ENCODE peak calls at places on chromosome 2, in ten cellular contexts. One of them, this sample, is unnamed.

GRCh38 chr2:195343540-195343939 is 313.5 kb upstream of the SLC39A10 start:
- DNase-seq in coronary artery: no peak
- DNase-seq in A549: no peak
- DNase-seq in stimulated activated naive CD4-positive, alpha-beta T cell: no peak
- DNase-seq in AG09319: no peak
- DNase-seq in A673: no peak
- DNase-seq in astrocyte: no peak
- DNase-seq in NCI-H510A: no peak
- DNase-seq in cerebellar cortex: no peak
- DNase-seq in cerebellum: no peak
- DNase-seq in this sample: no peak

GRCh38 chr2:199443589-199444130 is 14.1 kb downstream of the SATB2 start:
- DNase-seq in cerebellar cortex: no peak
- DNase-seq in astrocyte: no peak
- DNase-seq in stimulated activated naive CD4-positive, alpha-beta T cell: no peak
- DNase-seq in A673: no peak
- DNase-seq in A549: no peak
- DNase-seq in coronary artery: no peak
- DNase-seq in NCI-H510A: no peak
- DNase-seq in AG09319: no peak
- DNase-seq in cerebellum: no peak
- DNase-seq in this sample: no peak

GRCh38 chr2:174748948-174749347 is 15.3 kb downstream of the CHRNA1 start:
- DNase-seq in cerebellar cortex: peak; percentile 76
- DNase-seq in coronary artery: no peak
- DNase-seq in NCI-H510A: peak; percentile 51
- DNase-seq in A673: peak; percentile 62
- DNase-seq in stimulated activated naive CD4-positive, alpha-beta T cell: peak; percentile 39
- DNase-seq in astrocyte: peak; percentile 22
- DNase-seq in A549: peak; percentile 57
- DNase-seq in cerebellum: peak; percentile 61
- DNase-seq in AG09319: no peak
- DNase-seq in this sample: peak; percentile 59

GRCh38 chr2:134522856-134523460 is 195.8 kb downstream of the TMEM163 start:
- DNase-seq in A673: no peak
- DNase-seq in stimulated activated naive CD4-positive, alpha-beta T cell: no peak
- DNase-seq in cerebellar cortex: peak; percentile 78
- DNase-seq in AG09319: no peak
- DNase-seq in NCI-H510A: no peak
- DNase-seq in cerebellum: peak; percentile 52
- DNase-seq in astrocyte: no peak
- DNase-seq in coronary artery: no peak
- DNase-seq in A549: no peak
- DNase-seq in this sample: no peak

GRCh38 chr2:232528746-232529445 is 2.9 kb downstream of the CHRND start:
- DNase-seq in cerebellum: no peak
- DNase-seq in astrocyte: no peak
- DNase-seq in A673: no peak
- DNase-seq in coronary artery: no peak
- DNase-seq in stimulated activated naive CD4-positive, alpha-beta T cell: no peak
- DNase-seq in cerebellar cortex: no peak
- DNase-seq in A549: no peak
- DNase-seq in NCI-H510A: no peak
- DNase-seq in AG09319: no peak
- DNase-seq in this sample: no peak

GRCh38 chr2:94870392-94871225 is 621 bp upstream of the TEKT4 start:
- DNase-seq in stimulated activated naive CD4-positive, alpha-beta T cell: no peak
- DNase-seq in NCI-H510A: no peak
- DNase-seq in cerebellum: no peak
- DNase-seq in coronary artery: no peak
- DNase-seq in astrocyte: no peak
- DNase-seq in cerebellar cortex: peak; percentile 3
- DNase-seq in A549: no peak
- DNase-seq in A673: peak; percentile 25
- DNase-seq in AG09319: no peak
- DNase-seq in this sample: no peak

GRCh38 chr2:118852605-118853128 is 5.2 kb upstream of the EN1 start:
- DNase-seq in NCI-H510A: no peak
- DNase-seq in cerebellar cortex: no peak
- DNase-seq in astrocyte: no peak
- DNase-seq in A549: no peak
- DNase-seq in AG09319: no peak
- DNase-seq in cerebellum: no peak
- DNase-seq in coronary artery: no peak
- DNase-seq in A673: no peak
- DNase-seq in stimulated activated naive CD4-positive, alpha-beta T cell: no peak
- DNase-seq in this sample: no peak

GRCh38 chr2:10242998-10243925 is 59.4 kb upstream of the HPCAL1 start:
- DNase-seq in cerebellum: no peak
- DNase-seq in A549: no peak
- DNase-seq in astrocyte: no peak
- DNase-seq in coronary artery: no peak
- DNase-seq in A673: peak; percentile 17
- DNase-seq in cerebellar cortex: no peak
- DNase-seq in stimulated activated naive CD4-positive, alpha-beta T cell: no peak
- DNase-seq in NCI-H510A: no peak
- DNase-seq in AG09319: no peak
- DNase-seq in this sample: no peak

GRCh38 chr2:67564626-67565025 is 167.5 kb downstream of the ETAA1 start:
- DNase-seq in stimulated activated naive CD4-positive, alpha-beta T cell: no peak
- DNase-seq in AG09319: no peak
- DNase-seq in A549: no peak
- DNase-seq in A673: no peak
- DNase-seq in coronary artery: no peak
- DNase-seq in cerebellar cortex: no peak
- DNase-seq in NCI-H510A: no peak
- DNase-seq in astrocyte: no peak
- DNase-seq in cerebellum: no peak
- DNase-seq in this sample: no peak

GRCh38 chr2:137957033-137957432 is 7.2 kb upstream of the HNMT start:
- DNase-seq in AG09319: peak; percentile 75
- DNase-seq in A549: no peak
- DNase-seq in astrocyte: peak; percentile 95
- DNase-seq in stimulated activated naive CD4-positive, alpha-beta T cell: no peak
- DNase-seq in cerebellum: no peak
- DNase-seq in cerebellar cortex: no peak
- DNase-seq in NCI-H510A: no peak
- DNase-seq in coronary artery: no peak
- DNase-seq in A673: no peak
- DNase-seq in this sample: no peak

GRCh38 chr2:84944257-84944909 is 26.6 kb upstream of the KCMF1 start:
- DNase-seq in astrocyte: no peak
- DNase-seq in coronary artery: no peak
- DNase-seq in cerebellum: no peak
- DNase-seq in A673: no peak
- DNase-seq in AG09319: no peak
- DNase-seq in NCI-H510A: no peak
- DNase-seq in stimulated activated naive CD4-positive, alpha-beta T cell: no peak
- DNase-seq in A549: no peak
- DNase-seq in cerebellar cortex: no peak
- DNase-seq in this sample: no peak

GRCh38 chr2:140539506-140539905 is 1591.3 kb downstream of the LRP1B start:
- DNase-seq in cerebellar cortex: no peak
- DNase-seq in AG09319: no peak
- DNase-seq in coronary artery: no peak
- DNase-seq in astrocyte: peak; percentile 1
- DNase-seq in stimulated activated naive CD4-positive, alpha-beta T cell: no peak
- DNase-seq in A549: no peak
- DNase-seq in A673: no peak
- DNase-seq in cerebellum: no peak
- DNase-seq in NCI-H510A: no peak
- DNase-seq in this sample: no peak

GRCh38 chr2:24203029-24203786 is 28.4 kb downstream of the FAM228A start:
- DNase-seq in AG09319: no peak
- DNase-seq in coronary artery: no peak
- DNase-seq in astrocyte: no peak
- DNase-seq in cerebellar cortex: no peak
- DNase-seq in stimulated activated naive CD4-positive, alpha-beta T cell: no peak
- DNase-seq in A673: no peak
- DNase-seq in A549: no peak
- DNase-seq in NCI-H510A: no peak
- DNase-seq in cerebellum: no peak
- DNase-seq in this sample: no peak

GRCh38 chr2:135775420-135775819 is 33.8 kb downstream of the UBXN4 start:
- DNase-seq in cerebellum: no peak
- DNase-seq in astrocyte: no peak
- DNase-seq in AG09319: peak; percentile 40
- DNase-seq in coronary artery: no peak
- DNase-seq in NCI-H510A: no peak
- DNase-seq in A549: no peak
- DNase-seq in cerebellar cortex: no peak
- DNase-seq in A673: no peak
- DNase-seq in stimulated activated naive CD4-positive, alpha-beta T cell: no peak
- DNase-seq in this sample: no peak

GRCh38 chr2:36659872-36660312 is 36.6 kb upstream of the VIT start:
- DNase-seq in AG09319: no peak
- DNase-seq in cerebellar cortex: no peak
- DNase-seq in A549: no peak
- DNase-seq in NCI-H510A: no peak
- DNase-seq in A673: no peak
- DNase-seq in astrocyte: peak; percentile 59
- DNase-seq in coronary artery: no peak
- DNase-seq in cerebellum: no peak
- DNase-seq in stimulated activated naive CD4-positive, alpha-beta T cell: no peak
- DNase-seq in this sample: no peak

GRCh38 chr2:11375025-11375688 is 30.7 kb upstream of the ROCK2 start:
- DNase-seq in cerebellar cortex: peak; percentile 76
- DNase-seq in A673: no peak
- DNase-seq in NCI-H510A: no peak
- DNase-seq in stimulated activated naive CD4-positive, alpha-beta T cell: no peak
- DNase-seq in A549: no peak
- DNase-seq in coronary artery: no peak
- DNase-seq in astrocyte: no peak
- DNase-seq in cerebellum: no peak
- DNase-seq in AG09319: no peak
- DNase-seq in this sample: no peak

GRCh38 chr2:71600572-71600971 is 147.2 kb downstream of the DYSF start:
- DNase-seq in AG09319: no peak
- DNase-seq in cerebellum: no peak
- DNase-seq in astrocyte: no peak
- DNase-seq in NCI-H510A: no peak
- DNase-seq in cerebellar cortex: no peak
- DNase-seq in stimulated activated naive CD4-positive, alpha-beta T cell: no peak
- DNase-seq in A673: no peak
- DNase-seq in coronary artery: no peak
- DNase-seq in A549: no peak
- DNase-seq in this sample: no peak

GRCh38 chr2:42367835-42368234 is 6.8 kb upstream of the COX7A2L start:
- DNase-seq in coronary artery: no peak
- DNase-seq in cerebellum: peak; percentile 13
- DNase-seq in cerebellar cortex: peak; percentile 61
- DNase-seq in AG09319: no peak
- DNase-seq in stimulated activated naive CD4-positive, alpha-beta T cell: no peak
- DNase-seq in astrocyte: no peak
- DNase-seq in NCI-H510A: no peak
- DNase-seq in A673: no peak
- DNase-seq in A549: no peak
- DNase-seq in this sample: no peak

GRCh38 chr2:221254281-221254680 is 317.8 kb downstream of the EPHA4 start:
- DNase-seq in cerebellar cortex: no peak
- DNase-seq in coronary artery: no peak
- DNase-seq in AG09319: no peak
- DNase-seq in NCI-H510A: peak; percentile 50
- DNase-seq in A549: no peak
- DNase-seq in A673: no peak
- DNase-seq in stimulated activated naive CD4-positive, alpha-beta T cell: no peak
- DNase-seq in astrocyte: no peak
- DNase-seq in cerebellum: no peak
- DNase-seq in this sample: no peak

GRCh38 chr2:102753563-102754159 is 8.2 kb upstream of the TMEM182 start:
- DNase-seq in NCI-H510A: peak; percentile 2
- DNase-seq in astrocyte: peak; percentile 38
- DNase-seq in cerebellar cortex: peak; percentile 82
- DNase-seq in A673: peak; percentile 75
- DNase-seq in stimulated activated naive CD4-positive, alpha-beta T cell: no peak
- DNase-seq in AG09319: no peak
- DNase-seq in A549: peak; percentile 15
- DNase-seq in cerebellum: peak; percentile 66
- DNase-seq in coronary artery: no peak
- DNase-seq in this sample: no peak

GRCh38 chr2:69969991-69970390 is 8.6 kb upstream of the ASPRV1 start:
- DNase-seq in coronary artery: no peak
- DNase-seq in A673: no peak
- DNase-seq in A549: no peak
- DNase-seq in astrocyte: no peak
- DNase-seq in AG09319: no peak
- DNase-seq in cerebellar cortex: no peak
- DNase-seq in stimulated activated naive CD4-positive, alpha-beta T cell: no peak
- DNase-seq in NCI-H510A: no peak
- DNase-seq in cerebellum: no peak
- DNase-seq in this sample: no peak

GRCh38 chr2:193695367-193695766 is 1500.6 kb upstream of the TMEFF2 start:
- DNase-seq in coronary artery: no peak
- DNase-seq in cerebellar cortex: peak; percentile 46
- DNase-seq in AG09319: no peak
- DNase-seq in cerebellum: peak; percentile 7
- DNase-seq in astrocyte: peak; percentile 6
- DNase-seq in NCI-H510A: peak; percentile 16
- DNase-seq in stimulated activated naive CD4-positive, alpha-beta T cell: no peak
- DNase-seq in A673: peak; percentile 60
- DNase-seq in A549: no peak
- DNase-seq in this sample: no peak

GRCh38 chr2:236366049-236366387 is 101.8 kb upstream of the ASB18 start:
- DNase-seq in NCI-H510A: no peak
- DNase-seq in cerebellum: no peak
- DNase-seq in stimulated activated naive CD4-positive, alpha-beta T cell: no peak
- DNase-seq in AG09319: no peak
- DNase-seq in A673: no peak
- DNase-seq in cerebellar cortex: no peak
- DNase-seq in coronary artery: no peak
- DNase-seq in A549: no peak
- DNase-seq in astrocyte: no peak
- DNase-seq in this sample: no peak

GRCh38 chr2:10412380-10412779 is 35.7 kb downstream of the ODC1 start:
- DNase-seq in stimulated activated naive CD4-positive, alpha-beta T cell: no peak
- DNase-seq in astrocyte: no peak
- DNase-seq in AG09319: no peak
- DNase-seq in cerebellar cortex: peak; percentile 74
- DNase-seq in A673: peak; percentile 59
- DNase-seq in NCI-H510A: no peak
- DNase-seq in A549: no peak
- DNase-seq in cerebellum: peak; percentile 66
- DNase-seq in coronary artery: no peak
- DNase-seq in this sample: no peak

GRCh38 chr2:20015482-20016083 is 3.1 kb upstream of the MATN3 start:
- DNase-seq in A549: peak; percentile 40
- DNase-seq in stimulated activated naive CD4-positive, alpha-beta T cell: no peak
- DNase-seq in NCI-H510A: peak; percentile 17
- DNase-seq in astrocyte: peak; percentile 16
- DNase-seq in coronary artery: no peak
- DNase-seq in AG09319: peak; percentile 28
- DNase-seq in cerebellum: peak; percentile 63
- DNase-seq in A673: peak; percentile 79
- DNase-seq in cerebellar cortex: peak; percentile 70
- DNase-seq in this sample: no peak

GRCh38 chr2:85792783-85793441 is 39.1 kb downstream of the ATOH8 start:
- DNase-seq in cerebellar cortex: peak; percentile 27
- DNase-seq in NCI-H510A: no peak
- DNase-seq in cerebellum: peak; percentile 25
- DNase-seq in AG09319: no peak
- DNase-seq in A549: peak; percentile 48
- DNase-seq in coronary artery: no peak
- DNase-seq in A673: peak; percentile 40
- DNase-seq in astrocyte: peak; percentile 58
- DNase-seq in stimulated activated naive CD4-positive, alpha-beta T cell: no peak
- DNase-seq in this sample: no peak

GRCh38 chr2:10245661-10246060 is 57.0 kb upstream of the HPCAL1 start:
- DNase-seq in stimulated activated naive CD4-positive, alpha-beta T cell: no peak
- DNase-seq in NCI-H510A: no peak
- DNase-seq in A673: no peak
- DNase-seq in astrocyte: no peak
- DNase-seq in coronary artery: no peak
- DNase-seq in cerebellum: no peak
- DNase-seq in AG09319: no peak
- DNase-seq in A549: no peak
- DNase-seq in cerebellar cortex: no peak
- DNase-seq in this sample: no peak

This sample was measured in stimulated activated effector memory CD8-positive, alpha-beta T cell treated with anti-CD3 and anti-CD28 coated beads, Interleukin-12 subunit alpha, Interleukin-12 subunit beta, amount 100 ng/mL, for 72 hours.